ENCODE peak calls at places on chromosomes 2 and 18, in seven cellular contexts. Y, T, D, R, L, Q and H are unnamed samples.

GRCh38 chr2:216090369-216090786 is 8.7 kb downstream of the TMEM169 start:
- DNase-seq in Y (no peak), T (no peak), D (peak; percentile 24), R (peak; percentile 53), L (no peak), Q (no peak), H (no peak)

GRCh38 chr2:175744000-175744399 is 258.1 kb downstream of the LNPK start:
- DNase-seq in Y (no peak), T (no peak), D (no peak), R (no peak), L (no peak), Q (no peak), H (no peak)

GRCh38 chr2:134137182-134137595 is 116.7 kb upstream of the MGAT5 start:
- DNase-seq in Y (no peak), T (no peak), D (no peak), R (peak; percentile 55), L (no peak), Q (no peak), H (no peak)

GRCh38 chr2:110877031-110877827 is 144.9 kb downstream of the ACOXL start:
- DNase-seq in Y (no peak), T (no peak), D (no peak), R (no peak), L (no peak), Q (no peak), H (no peak)

GRCh38 chr18:31596081-31596872 is 4.6 kb downstream of the TTR start:
- DNase-seq in Y (no peak), T (no peak), D (no peak), R (no peak), L (no peak), Q (no peak), H (no peak)

GRCh38 chr2:101815739-101816391 is 118.4 kb downstream of the MAP4K4 start:
- DNase-seq in Y (no peak), T (no peak), D (no peak), R (no peak), L (no peak), Q (no peak), H (no peak)

GRCh38 chr18:69956037-69956436 is 8.4 kb upstream of the CD226 start:
- DNase-seq in Y (no peak), T (no peak), D (no peak), R (no peak), L (no peak), Q (no peak), H (no peak)

GRCh38 chr18:2655954-2656236 is 369 bp downstream of the SMCHD1 start:
- DNase-seq in Y (peak; percentile 13), T (no peak), D (no peak), R (no peak), L (no peak), Q (no peak), H (no peak)

GRCh38 chr2:176391020-176391419 is 121.8 kb downstream of the MTX2 start:
- DNase-seq in Y (no peak), T (no peak), D (no peak), R (no peak), L (no peak), Q (no peak), H (no peak)

GRCh38 chr2:26588576-26588975 is 52.6 kb downstream of the CIB4 start:
- DNase-seq in Y (no peak), T (peak; percentile 17), D (peak; percentile 30), R (no peak), L (no peak), Q (no peak), H (no peak)

GRCh38 chr2:232574674-232575403 is 24.4 kb downstream of the EIF4E2 start:
- DNase-seq in Y (no peak), T (no peak), D (no peak), R (peak; percentile 83), L (no peak), Q (peak; percentile 25), H (no peak)

GRCh38 chr18:58025733-58026132 is 18.3 kb upstream of the NEDD4L start:
- DNase-seq in Y (no peak), T (no peak), D (no peak), R (peak; percentile 58), L (no peak), Q (peak; percentile 68), H (no peak)

GRCh38 chr18:7117390-7118355 is at the start of gene LAMA1:
- DNase-seq in Y (no peak), T (peak; percentile 84), D (peak; percentile 94), R (peak; percentile 10), L (no peak), Q (no peak), H (peak; percentile 84)

GRCh38 chr18:24933345-24933744 is 418.6 kb downstream of the ZNF521 start:
- DNase-seq in Y (no peak), T (no peak), D (no peak), R (no peak), L (no peak), Q (no peak), H (no peak)

DNA sequence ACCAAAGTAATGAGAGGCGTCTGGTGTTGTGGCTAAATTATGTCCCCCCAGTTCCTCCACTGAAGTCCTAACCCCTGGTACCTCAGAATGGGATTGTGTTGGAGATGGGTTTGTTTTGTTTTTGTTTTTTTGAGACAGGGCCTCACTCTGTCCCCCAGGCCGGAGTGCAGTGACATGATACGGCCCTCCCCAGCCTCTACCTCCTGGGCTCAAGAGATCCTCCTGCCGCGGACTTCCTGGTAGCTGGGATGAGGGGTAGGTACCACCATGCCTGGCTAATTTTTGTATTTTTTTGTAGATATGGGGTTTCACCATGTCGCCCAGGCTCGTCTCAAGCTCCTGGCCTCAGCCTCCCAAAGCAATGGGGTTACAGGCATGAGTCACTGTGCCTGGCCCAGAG is 73.6 kb upstream of the SMAD7 start:
- DNase-seq in Y (no peak), T (no peak), D (no peak), R (no peak), L (peak; percentile 7), Q (no peak), H (peak; percentile 50)
- TF ChIP-seq CTCF in Y (no peak), T (no peak), D (no peak), R (no peak), L (no peak), Q (no peak), H (no peak)

GRCh38 chr2:9249036-9249800 is 42.6 kb downstream of the ASAP2 start:
- DNase-seq in Y (no peak), T (no peak), D (no peak), R (peak; percentile 55), L (no peak), Q (peak; percentile 88), H (no peak)
- H3K9ac ChIP-seq in Y (no peak overlapping the region), T (no peak overlapping the region), D (no peak overlapping the region), R (no peak overlapping the region), L (peak overlapping the region; percentile 30), Q (peak overlapping the region; percentile 72), H (no peak overlapping the region)

GRCh38 chr2:231429916-231430315 is 34.4 kb downstream of the NCL start:
- DNase-seq in Y (no peak), T (no peak), D (no peak), R (no peak), L (no peak), Q (no peak), H (peak; percentile 3)

GRCh38 chr2:231436957-231437356 is 27.3 kb downstream of the NCL start:
- DNase-seq in Y (no peak), T (no peak), D (no peak), R (no peak), L (no peak), Q (no peak), H (peak; percentile 41)

GRCh38 chr2:231431606-231432005 is 32.7 kb downstream of the NCL start:
- DNase-seq in Y (no peak), T (no peak), D (no peak), R (no peak), L (no peak), Q (no peak), H (no peak)

GRCh38 chr2:231429152-231429551 is 33.6 kb downstream of the B3GNT7 start:
- DNase-seq in Y (no peak), T (peak; percentile 57), D (no peak), R (no peak), L (no peak), Q (no peak), H (peak; percentile 12)

GRCh38 chr2:231433990-231434389 is 30.3 kb downstream of the NCL start:
- DNase-seq in Y (no peak), T (no peak), D (no peak), R (no peak), L (no peak), Q (no peak), H (no peak)
- TF ChIP-seq CTCF in Y (no peak), T (no peak), D (no peak), R (no peak), L (no peak), Q (no peak), H (no peak)

DNA sequence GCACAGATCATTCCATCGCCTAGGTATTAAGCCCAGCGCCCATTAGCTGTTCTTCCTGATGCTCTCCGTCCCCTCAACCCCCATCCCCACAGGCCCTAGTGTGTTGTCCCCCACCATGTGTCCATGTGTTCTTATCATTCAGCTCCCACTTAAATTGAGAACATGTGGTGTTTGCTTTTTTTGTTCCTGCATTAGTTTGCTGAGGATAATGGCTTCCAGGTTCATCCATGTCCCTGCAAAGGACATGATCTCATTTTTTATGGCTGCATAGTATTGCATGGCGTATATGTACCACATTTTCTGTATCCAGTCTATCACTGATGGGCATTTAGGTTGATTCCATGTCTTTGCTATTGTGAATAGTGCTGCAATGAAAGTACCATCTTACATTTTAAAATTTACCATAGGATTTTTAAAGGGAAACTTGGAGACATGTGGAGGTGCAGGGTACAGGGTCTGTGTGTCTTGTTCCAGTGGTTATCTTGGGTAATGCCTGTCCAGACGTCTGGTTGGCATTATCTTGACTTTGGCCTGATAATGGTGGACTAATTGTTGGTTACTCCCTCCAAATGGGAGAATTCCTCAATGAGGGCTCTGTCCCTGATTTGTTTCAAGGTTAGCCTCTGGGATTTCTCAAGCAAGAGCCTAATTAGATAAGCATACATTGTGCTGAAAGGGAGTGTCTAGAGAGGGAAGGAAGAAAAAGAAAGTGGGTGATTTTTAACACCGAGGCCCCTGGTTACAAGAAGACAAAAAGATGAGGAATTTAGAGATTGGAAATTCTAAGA is 21.6 kb downstream of the KLHL23 start:
- DNase-seq in Y (no peak), T (no peak), D (no peak), R (no peak), L (no peak), Q (no peak), H (no peak)
- H3K9ac ChIP-seq in Y (no peak overlapping the region), T (no peak overlapping the region), D (no peak overlapping the region), R (no peak overlapping the region), L (no peak overlapping the region), Q (no peak overlapping the region), H (no peak overlapping the region)